ENCODE peak calls at places on chromosomes 3 and 15, in nine cellular contexts. D, J, E, Z, I, V, W, Y and M are unnamed samples.

GRCh38 chr3:18153571-18154173 is 271.5 kb downstream of the SATB1 start:
- DNase-seq in D (no peak), J (peak; percentile 78), E (peak; percentile 96), Z (no peak), I (no peak), V (peak; percentile 79), W (no peak), Y (no peak), M (no peak)

GRCh38 chr3:107861904-107862303 is 228.9 kb downstream of the CD47 start:
- DNase-seq in D (no peak), J (no peak), E (no peak), Z (no peak), I (no peak), V (no peak), W (no peak), Y (no peak), M (no peak)

GRCh38 chr15:28043625-28044520 is 55.2 kb downstream of the OCA2 start:
- DNase-seq in D (no peak), J (no peak), E (no peak), Z (no peak), I (no peak), V (no peak), W (no peak), Y (no peak), M (no peak)

GRCh38 chr3:123064506-123064905 is 2.3 kb upstream of the PDIA5 start:
- DNase-seq in D (no peak), J (no peak), E (no peak), Z (no peak), I (no peak), V (no peak), W (no peak), Y (no peak), M (no peak)

GRCh38 chr3:68973635-68974034 is 39.8 kb downstream of the EOGT start:
- DNase-seq in D (no peak), J (peak; percentile 41), E (no peak), Z (no peak), I (no peak), V (no peak), W (no peak), Y (no peak), M (no peak)

GRCh38 chr15:69474291-69474690 is 21.7 kb downstream of the RPLP1 start:
- DNase-seq in D (no peak), J (no peak), E (no peak), Z (no peak), I (peak; percentile 34), V (peak; percentile 58), W (no peak), Y (no peak), M (no peak)

GRCh38 chr3:34056951-34057390 is 258.5 kb downstream of the PDCD6IP start:
- DNase-seq in D (no peak), J (peak; percentile 31), E (peak; percentile 2), Z (no peak), I (no peak), V (no peak), W (no peak), Y (peak; percentile 72), M (no peak)

GRCh38 chr3:140443073-140443472 is 234.8 kb upstream of the TRIM42 start:
- DNase-seq in D (no peak), J (no peak), E (no peak), Z (no peak), I (no peak), V (no peak), W (no peak), Y (no peak), M (no peak)

GRCh38 chr15:84034831-84035753 is 200.5 kb upstream of the GOLGA6L4 start:
- DNase-seq in D (no peak), J (peak; percentile 5), E (peak; percentile 64), Z (no peak), I (no peak), V (peak; percentile 18), W (no peak), Y (peak; percentile 11), M (no peak)

GRCh38 chr15:69668049-69668705 is 215.6 kb downstream of the RPLP1 start:
- DNase-seq in D (no peak), J (peak; percentile 68), E (no peak), Z (no peak), I (no peak), V (no peak), W (no peak), Y (no peak), M (no peak)

GRCh38 chr3:18501679-18502343 is 76.7 kb upstream of the SATB1 start:
- DNase-seq in D (no peak), J (no peak), E (no peak), Z (no peak), I (no peak), V (no peak), W (no peak), Y (peak; percentile 22), M (no peak)

GRCh38 chr15:70555713-70556112 is 207.6 kb downstream of the UACA start:
- DNase-seq in D (no peak), J (no peak), E (no peak), Z (no peak), I (no peak), V (no peak), W (no peak), Y (peak; percentile 26), M (no peak)